ENCODE peak calls at places on chromosomes 5 and 9, in eight cellular contexts. One of them, this sample, is unnamed. For H3K4me1, the result is how much of the 10 kb centered on the place peaks cover.

GRCh38 chr9:23526806-23527205 is 299.2 kb downstream of the ELAVL2 start:
- DNase-seq in esophagus squamous epithelium: no peak
- DNase-seq in A549: no peak
- DNase-seq in endodermal cell: no peak
- DNase-seq in mesenchymal stem cell: no peak
- DNase-seq in ovary: no peak
- DNase-seq in tibial artery: no peak
- DNase-seq in fibroblast of lung: peak
- DNase-seq in this sample: no peak

GRCh38 chr9:19926774-19927173 is 137.9 kb upstream of the SLC24A2 start:
- DNase-seq in fibroblast of lung: no peak
- DNase-seq in endodermal cell: peak
- DNase-seq in esophagus squamous epithelium: no peak
- DNase-seq in tibial artery: no peak
- DNase-seq in ovary: no peak
- DNase-seq in A549: no peak
- DNase-seq in mesenchymal stem cell: no peak
- DNase-seq in this sample: no peak

GRCh38 chr9:35811364-35812024 is 568 bp downstream of the SPAG8 start:
- DNase-seq in mesenchymal stem cell: no peak
- DNase-seq in tibial artery: no peak
- DNase-seq in esophagus squamous epithelium: no peak
- DNase-seq in ovary: no peak
- DNase-seq in A549: no peak
- DNase-seq in endodermal cell: no peak
- DNase-seq in fibroblast of lung: peak
- DNase-seq in this sample: no peak

GRCh38 chr5:64229163-64229774 is 63.6 kb downstream of the RNF180 start:
- DNase-seq in mesenchymal stem cell: peak
- DNase-seq in ovary: no peak
- DNase-seq in esophagus squamous epithelium: no peak
- DNase-seq in tibial artery: no peak
- DNase-seq in endodermal cell: no peak
- DNase-seq in A549: peak
- DNase-seq in fibroblast of lung: peak
- DNase-seq in this sample: no peak

GRCh38 chr5:89120719-89121118 is 237.7 kb upstream of the MEF2C start:
- DNase-seq in tibial artery: no peak
- DNase-seq in fibroblast of lung: no peak
- DNase-seq in ovary: no peak
- DNase-seq in A549: no peak
- DNase-seq in endodermal cell: no peak
- DNase-seq in mesenchymal stem cell: peak
- DNase-seq in esophagus squamous epithelium: no peak
- DNase-seq in this sample: peak

GRCh38 chr5:161286066-161286655 is 260.4 kb downstream of the GABRB2 start:
- DNase-seq in fibroblast of lung: no peak
- DNase-seq in endodermal cell: no peak
- DNase-seq in mesenchymal stem cell: no peak
- DNase-seq in esophagus squamous epithelium: no peak
- DNase-seq in ovary: no peak
- DNase-seq in A549: no peak
- DNase-seq in tibial artery: no peak
- DNase-seq in this sample: no peak

GRCh38 chr5:112649882-112650281 is 87.8 kb upstream of the APC start:
- DNase-seq in endodermal cell: no peak
- DNase-seq in tibial artery: no peak
- DNase-seq in esophagus squamous epithelium: no peak
- DNase-seq in mesenchymal stem cell: no peak
- DNase-seq in fibroblast of lung: no peak
- DNase-seq in ovary: no peak
- DNase-seq in A549: peak
- DNase-seq in this sample: no peak

GRCh38 chr5:74396913-74397606 is 243.5 kb downstream of the ENC1 start:
- DNase-seq in fibroblast of lung: peak
- DNase-seq in ovary: no peak
- DNase-seq in esophagus squamous epithelium: no peak
- DNase-seq in A549: no peak
- DNase-seq in tibial artery: no peak
- DNase-seq in mesenchymal stem cell: no peak
- DNase-seq in endodermal cell: no peak
- DNase-seq in this sample: no peak

GRCh38 chr5:77638763-77639451 is 394 bp upstream of the OTP start:
- DNase-seq in esophagus squamous epithelium: no peak
- DNase-seq in A549: peak
- DNase-seq in tibial artery: no peak
- DNase-seq in mesenchymal stem cell: no peak
- DNase-seq in endodermal cell: peak
- DNase-seq in fibroblast of lung: no peak
- DNase-seq in ovary: no peak
- DNase-seq in this sample: no peak

GRCh38 chr5:23084815-23085214 is 231.7 kb upstream of the CDH12 start:
- DNase-seq in fibroblast of lung: no peak
- DNase-seq in esophagus squamous epithelium: no peak
- DNase-seq in endodermal cell: no peak
- DNase-seq in mesenchymal stem cell: no peak
- DNase-seq in A549: peak
- DNase-seq in ovary: no peak
- DNase-seq in tibial artery: no peak
- DNase-seq in this sample: no peak

GRCh38 chr9:127186799-127187198 is 64.4 kb upstream of the ANGPTL2 start:
- DNase-seq in mesenchymal stem cell: peak
- DNase-seq in endodermal cell: no peak
- DNase-seq in fibroblast of lung: no peak
- DNase-seq in ovary: no peak
- DNase-seq in esophagus squamous epithelium: no peak
- DNase-seq in A549: no peak
- DNase-seq in tibial artery: no peak
- DNase-seq in this sample: no peak

GRCh38 chr9:127184641-127185040 is 62.2 kb upstream of the ANGPTL2 start:
- DNase-seq in mesenchymal stem cell: no peak
- DNase-seq in ovary: no peak
- DNase-seq in A549: no peak
- DNase-seq in esophagus squamous epithelium: no peak
- DNase-seq in tibial artery: peak
- DNase-seq in endodermal cell: no peak
- DNase-seq in fibroblast of lung: no peak
- DNase-seq in this sample: no peak

GRCh38 chr9:127183814-127184582 is 61.6 kb upstream of the ANGPTL2 start:
- DNase-seq in ovary: no peak
- DNase-seq in fibroblast of lung: no peak
- DNase-seq in tibial artery: peak
- DNase-seq in endodermal cell: no peak
- DNase-seq in esophagus squamous epithelium: no peak
- DNase-seq in mesenchymal stem cell: peak
- DNase-seq in A549: no peak
- DNase-seq in this sample: peak

GRCh38 chr9:127185931-127186781 is 63.7 kb upstream of the ANGPTL2 start:
- DNase-seq in A549: no peak
- DNase-seq in esophagus squamous epithelium: no peak
- DNase-seq in fibroblast of lung: peak
- DNase-seq in tibial artery: peak
- DNase-seq in ovary: peak
- DNase-seq in endodermal cell: no peak
- DNase-seq in mesenchymal stem cell: peak
- DNase-seq in this sample: peak

GRCh38 chr9:127185181-127185580 is 62.7 kb upstream of the ANGPTL2 start:
- DNase-seq in fibroblast of lung: no peak
- DNase-seq in endodermal cell: no peak
- DNase-seq in mesenchymal stem cell: no peak
- DNase-seq in A549: no peak
- DNase-seq in tibial artery: peak
- DNase-seq in ovary: no peak
- DNase-seq in esophagus squamous epithelium: no peak
- DNase-seq in this sample: no peak
- H3K4me1 ChIP-seq in fibroblast of lung: under half
- H3K4me1 ChIP-seq in endodermal cell: under half
- H3K4me1 ChIP-seq in mesenchymal stem cell: under half
- H3K4me1 ChIP-seq in A549: under half
- H3K4me1 ChIP-seq in tibial artery: under half
- H3K4me1 ChIP-seq in ovary: under half
- H3K4me1 ChIP-seq in esophagus squamous epithelium: under half
- H3K4me1 ChIP-seq in this sample: half or more

DNA sequence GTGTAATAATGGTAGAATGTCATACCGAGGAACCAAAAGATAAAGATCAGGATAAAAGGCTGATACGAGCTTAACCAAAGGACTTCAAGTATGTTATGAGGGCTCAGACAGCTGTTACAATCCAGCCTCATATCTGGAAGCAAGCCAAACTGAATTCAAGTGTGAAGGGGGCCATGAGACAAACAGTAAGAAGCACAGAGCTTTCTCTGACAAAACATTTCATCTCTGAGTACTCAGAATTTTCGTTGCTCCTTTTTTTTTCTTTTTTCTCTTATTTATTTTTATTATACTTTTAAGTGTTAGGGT is 52.9 kb upstream of the CD180 start:
- DNase-seq in esophagus squamous epithelium: no peak
- DNase-seq in fibroblast of lung: no peak
- DNase-seq in A549: no peak
- DNase-seq in ovary: no peak
- DNase-seq in endodermal cell: no peak
- DNase-seq in tibial artery: no peak
- DNase-seq in mesenchymal stem cell: no peak
- DNase-seq in this sample: no peak
- H3K4me1 ChIP-seq in esophagus squamous epithelium: under half
- H3K4me1 ChIP-seq in fibroblast of lung: under half
- H3K4me1 ChIP-seq in A549: under half
- H3K4me1 ChIP-seq in ovary: under half
- H3K4me1 ChIP-seq in endodermal cell: under half
- H3K4me1 ChIP-seq in tibial artery: half or more
- H3K4me1 ChIP-seq in mesenchymal stem cell: under half
- H3K4me1 ChIP-seq in this sample: under half

GRCh38 chr5:172868924-172869565 is 35.0 kb downstream of the ERGIC1 start:
- DNase-seq in endodermal cell: no peak
- DNase-seq in fibroblast of lung: peak
- DNase-seq in tibial artery: peak
- DNase-seq in A549: peak
- DNase-seq in esophagus squamous epithelium: no peak
- DNase-seq in ovary: peak
- DNase-seq in mesenchymal stem cell: peak
- DNase-seq in this sample: peak
- H3K4me1 ChIP-seq in endodermal cell: under half
- H3K4me1 ChIP-seq in fibroblast of lung: half or more
- H3K4me1 ChIP-seq in tibial artery: half or more
- H3K4me1 ChIP-seq in A549: half or more
- H3K4me1 ChIP-seq in esophagus squamous epithelium: half or more
- H3K4me1 ChIP-seq in ovary: half or more
- H3K4me1 ChIP-seq in mesenchymal stem cell: half or more
- H3K4me1 ChIP-seq in this sample: under half

GRCh38 chr5:16456103-16456832 is 9.3 kb downstream of the ZNF622 start:
- DNase-seq in mesenchymal stem cell: peak
- DNase-seq in esophagus squamous epithelium: no peak
- DNase-seq in fibroblast of lung: peak
- DNase-seq in ovary: peak
- DNase-seq in tibial artery: no peak
- DNase-seq in A549: peak
- DNase-seq in endodermal cell: peak
- DNase-seq in this sample: peak

GRCh38 chr5:16455670-16456069 is 9.9 kb downstream of the ZNF622 start:
- DNase-seq in ovary: no peak
- DNase-seq in A549: no peak
- DNase-seq in fibroblast of lung: no peak
- DNase-seq in esophagus squamous epithelium: no peak
- DNase-seq in mesenchymal stem cell: no peak
- DNase-seq in tibial artery: no peak
- DNase-seq in endodermal cell: no peak
- DNase-seq in this sample: no peak

GRCh38 chr5:16459451-16459850 is 6.1 kb downstream of the ZNF622 start:
- DNase-seq in mesenchymal stem cell: no peak
- DNase-seq in ovary: no peak
- DNase-seq in endodermal cell: no peak
- DNase-seq in tibial artery: no peak
- DNase-seq in fibroblast of lung: no peak
- DNase-seq in A549: no peak
- DNase-seq in esophagus squamous epithelium: no peak
- DNase-seq in this sample: no peak

GRCh38 chr5:16457853-16458252 is 7.7 kb downstream of the ZNF622 start:
- DNase-seq in A549: no peak
- DNase-seq in fibroblast of lung: peak
- DNase-seq in tibial artery: no peak
- DNase-seq in mesenchymal stem cell: no peak
- DNase-seq in ovary: no peak
- DNase-seq in esophagus squamous epithelium: no peak
- DNase-seq in endodermal cell: no peak
- DNase-seq in this sample: no peak

DNA sequence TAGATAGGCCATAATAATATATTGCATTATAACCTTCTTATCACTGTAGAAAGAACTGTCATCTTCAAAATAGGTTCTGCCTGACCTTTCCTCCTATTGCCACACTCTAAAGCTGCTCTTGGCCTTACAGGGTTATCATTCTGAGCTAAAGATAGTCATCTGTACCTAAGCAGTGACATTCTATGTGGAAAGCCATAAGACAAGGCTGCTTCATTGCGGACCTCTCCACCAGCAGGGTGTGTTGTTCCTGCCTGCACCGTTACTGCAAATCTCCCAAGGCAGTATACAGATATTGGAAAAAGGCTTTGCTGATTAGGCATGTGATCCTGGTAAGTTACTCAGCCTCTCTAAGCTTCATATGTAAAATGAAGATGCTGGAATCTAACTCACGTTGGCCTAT is 8.1 kb downstream of the ZNF622 start:
- DNase-seq in tibial artery: no peak
- DNase-seq in A549: no peak
- DNase-seq in mesenchymal stem cell: no peak
- DNase-seq in ovary: no peak
- DNase-seq in endodermal cell: no peak
- DNase-seq in esophagus squamous epithelium: no peak
- DNase-seq in fibroblast of lung: no peak
- DNase-seq in this sample: no peak
- H3K4me1 ChIP-seq in tibial artery: under half
- H3K4me1 ChIP-seq in A549: under half
- H3K4me1 ChIP-seq in mesenchymal stem cell: under half
- H3K4me1 ChIP-seq in ovary: under half
- H3K4me1 ChIP-seq in endodermal cell: under half
- H3K4me1 ChIP-seq in esophagus squamous epithelium: under half
- H3K4me1 ChIP-seq in fibroblast of lung: under half
- H3K4me1 ChIP-seq in this sample: half or more

This sample was measured in right atrium auricular region.